ENCODE peak calls at places on chromosomes 13 and 19, in seven cellular contexts. M, H, B, J, D, E and K are unnamed samples.

GRCh38 chr19:50189326-50189725 is 14.1 kb upstream of the MYH14 start:
- DNase-seq in H (no peak), M (no peak), D (no peak), B (no peak), E (no peak), J (no peak), K (no peak)

GRCh38 chr13:114032121-114032799 is 58.4 kb upstream of the C13orf46 start:
- DNase-seq in B (no peak), H (no peak), E (no peak), M (no peak), D (peak; percentile 79), J (peak; percentile 70), K (no peak)

GRCh38 chr19:3604227-3604986 is 2.3 kb downstream of the TBXA2R start:
- DNase-seq in H (peak; percentile 13), J (no peak), B (no peak), D (no peak), E (no peak), M (no peak), K (no peak)

GRCh38 chr19:51480590-51480989 is 2.3 kb downstream of the CEACAM18 start:
- DNase-seq in J (no peak), M (no peak), E (no peak), B (no peak), H (no peak), D (peak; percentile 56), K (no peak)

GRCh38 chr19:11581740-11582139 is 4.3 kb upstream of the ACP5 start:
- DNase-seq in J (no peak), H (peak; percentile 39), D (peak; percentile 36), E (no peak), B (no peak), M (no peak), K (no peak)

GRCh38 chr19:1825909-1826556 is 14.0 kb upstream of the ATP8B3 start:
- DNase-seq in D (peak; percentile 79), J (peak; percentile 92), M (peak; percentile 79), H (peak; percentile 77), E (peak; percentile 62), B (no peak), K (peak; percentile 70)

GRCh38 chr13:110044521-110045200 is 258.3 kb upstream of the IRS2 start:
- DNase-seq in D (peak; percentile 47), M (no peak), B (no peak), H (no peak), J (no peak), E (no peak), K (no peak)

GRCh38 chr13:47696677-47697076 is 304.4 kb downstream of the SUCLA2 start:
- DNase-seq in D (no peak), B (no peak), H (no peak), E (no peak), M (no peak), J (no peak), K (no peak)

GRCh38 chr19:12695514-12695913 is 917 bp downstream of the FBXW9 start:
- DNase-seq in H (no peak), D (no peak), E (no peak), B (no peak), J (no peak), M (no peak), K (no peak)

GRCh38 chr19:48497728-48498575 is 13.7 kb downstream of the LMTK3 start:
- DNase-seq in B (no peak), D (no peak), E (no peak), J (peak; percentile 27), M (no peak), H (no peak), K (no peak)

GRCh38 chr13:39767791-39768564 is 112.5 kb downstream of the COG6 start:
- DNase-seq in J (no peak), M (no peak), H (no peak), D (no peak), B (no peak), E (no peak), K (no peak)

GRCh38 chr19:47132522-47132852 is 1.9 kb downstream of the SAE1 start:
- DNase-seq in J (no peak), B (no peak), M (no peak), E (no peak), D (no peak), H (no peak), K (no peak)

GRCh38 chr13:45615501-45616101 is at the start of gene ERICH6B:
- DNase-seq in E (no peak), H (no peak), M (peak; percentile 14), D (peak; percentile 62), B (no peak), J (peak; percentile 20), K (no peak)

GRCh38 chr13:31209172-31209818 is 9.5 kb downstream of the B3GLCT start:
- DNase-seq in M (peak; percentile 12), D (peak; percentile 78), J (peak; percentile 42), H (peak; percentile 30), B (no peak), E (no peak), K (no peak)

GRCh38 chr19:5554828-5555227 is 12.9 kb downstream of the TINCR start:
- DNase-seq in B (no peak), E (no peak), D (no peak), J (no peak), H (no peak), M (no peak), K (no peak)

GRCh38 chr13:46469064-46469463 is 82.0 kb upstream of the RUBCNL start:
- DNase-seq in M (no peak), J (no peak), H (no peak), E (no peak), D (peak; percentile 71), B (no peak), K (no peak)

GRCh38 chr13:100721885-100722512 is 47.4 kb upstream of the TMTC4 start:
- DNase-seq in B (no peak), D (peak; percentile 63), J (no peak), H (peak; percentile 43), E (peak; percentile 40), M (peak; percentile 48), K (peak; percentile 41)

GRCh38 chr13:46797468-46798237 is 692 bp upstream of the ESD start:
- DNase-seq in H (no peak), B (no peak), M (no peak), D (no peak), E (no peak), J (peak; percentile 23), K (no peak)

GRCh38 chr13:95155093-95155492 is 146.2 kb downstream of the ABCC4 start:
- DNase-seq in H (no peak), B (no peak), E (no peak), J (no peak), M (no peak), D (no peak), K (no peak)

GRCh38 chr13:77338961-77339401 is 12.1 kb upstream of the MYCBP2 start:
- DNase-seq in M (no peak), E (no peak), D (no peak), H (no peak), J (no peak), B (no peak), K (no peak)

GRCh38 chr13:70960841-70961443 is 852.7 kb upstream of the KLHL1 start:
- DNase-seq in D (peak; percentile 50), H (no peak), E (no peak), B (no peak), J (no peak), M (peak; percentile 22), K (no peak)

GRCh38 chr19:58563034-58563573 is 4.7 kb upstream of the UBE2M start:
- DNase-seq in E (no peak), J (peak; percentile 67), B (no peak), M (no peak), H (peak; percentile 20), D (peak; percentile 21), K (no peak)
- H3K27ac ChIP-seq in E (no peak overlapping the region), J (no peak overlapping the region), B (peak overlapping the region; percentile 36), M (peak overlapping the region; percentile 59), H (peak overlapping the region; percentile 54), D (no peak overlapping the region), K (no peak overlapping the region)

GRCh38 chr13:50388481-50388880 is 373.2 kb downstream of the KCNRG start:
- DNase-seq in M (no peak), J (no peak), B (no peak), D (no peak), H (no peak), E (no peak), K (no peak)

GRCh38 chr13:50389726-50390125 is 374.5 kb downstream of the KCNRG start:
- DNase-seq in D (no peak), J (no peak), M (no peak), B (no peak), E (no peak), H (no peak), K (no peak)

GRCh38 chr13:50384724-50385123 is 369.5 kb downstream of the KCNRG start:
- DNase-seq in E (no peak), J (no peak), B (no peak), H (no peak), M (no peak), D (no peak), K (no peak)

GRCh38 chr13:50386527-50387123 is 371.4 kb downstream of the KCNRG start:
- DNase-seq in E (no peak), M (peak; percentile 19), H (no peak), D (peak; percentile 58), B (no peak), J (no peak), K (no peak)

DNA sequence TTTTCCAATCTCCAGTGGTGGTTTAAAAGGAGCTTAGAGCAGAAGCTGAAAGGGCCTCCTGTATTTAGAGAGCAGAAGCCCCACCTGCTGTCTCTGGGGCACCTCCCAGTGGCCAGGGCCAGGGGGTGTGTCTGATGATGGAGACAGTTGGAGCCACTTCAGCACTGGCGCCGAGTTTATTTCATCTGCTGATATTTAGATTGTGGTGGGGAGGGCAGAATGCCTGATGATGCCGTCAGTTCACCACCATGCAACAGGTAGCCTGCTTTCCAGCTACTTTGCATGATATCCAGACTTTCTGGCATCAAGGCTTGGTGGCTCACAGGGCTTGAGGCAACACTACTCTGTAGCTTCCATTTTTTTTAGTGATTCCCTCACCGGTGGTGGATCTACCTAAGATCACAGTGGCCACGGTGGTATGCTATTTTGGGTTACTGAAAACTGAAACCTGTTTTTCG is 371.9 kb downstream of the KCNRG start:
- DNase-seq in J (no peak), B (no peak), M (peak; percentile 49), H (peak; percentile 44), E (peak; percentile 64), D (no peak), K (peak; percentile 45)
- TF ChIP-seq CTCF in J (no peak), B (no peak), M (peak; percentile 19), H (no peak), E (no peak), D (peak; percentile 35), K (peak; percentile 25)

GRCh38 chr13:51025245-51025872 is 85.7 kb downstream of the C13orf42 start:
- DNase-seq in B (no peak), M (no peak), E (no peak), H (no peak), J (no peak), D (no peak), K (no peak)
- H3K27me3 ChIP-seq in B (no peaks in the 10 kb centered on the region), M (no peaks in the 10 kb centered on the region), E (no peaks in the 10 kb centered on the region), H (no peaks in the 10 kb centered on the region), J (no peaks in the 10 kb centered on the region), D (no peaks in the 10 kb centered on the region), K (peaks cover 3% of the 10 kb centered on the region)

DNA sequence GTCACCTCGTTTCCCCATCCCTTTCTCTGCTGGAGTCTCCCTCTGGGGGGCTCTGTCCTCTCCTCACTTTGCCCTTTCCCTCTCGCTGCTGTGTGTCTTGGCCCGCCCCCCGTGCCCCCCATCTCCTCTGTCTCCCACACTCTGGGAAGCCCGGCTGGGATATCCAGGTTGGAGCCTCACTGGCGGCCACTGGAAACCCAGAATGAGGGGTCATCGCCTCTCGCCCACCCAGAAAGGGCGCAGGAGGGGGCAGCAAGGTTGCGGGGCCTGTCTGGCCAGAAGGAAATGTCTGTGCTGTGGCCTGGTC is 15.6 kb downstream of the CCDC97 start:
- DNase-seq in J (no peak), D (no peak), E (no peak), B (no peak), M (no peak), H (no peak), K (no peak)
- H3K27ac ChIP-seq in J (peak overlapping the region; percentile 83), D (peak overlapping the region; percentile 84), E (peak overlapping the region; percentile 71), B (peak overlapping the region; percentile 85), M (peak overlapping the region; percentile 63), H (no peak overlapping the region), K (peak overlapping the region; percentile 89)

GRCh38 chr19:29259153-29259552 is 46.2 kb upstream of the UQCRFS1 start:
- DNase-seq in H (no peak), E (no peak), D (no peak), B (no peak), J (no peak), M (no peak), K (no peak)
- TF ChIP-seq CTCF in H (no peak), E (no peak), D (peak; percentile 27), B (no peak), J (no peak), M (no peak), K (no peak)